ENCODE peak calls at places on chromosome 1, in six cellular contexts. One of them, this sample, is unnamed.

GRCh38 chr1:7608628-7609295 is 162.3 kb upstream of the VAMP3 start:
- DNase-seq in breast epithelium: no peak
- DNase-seq in transverse colon: no peak
- DNase-seq in choroid plexus epithelial cell: peak; percentile 49
- DNase-seq in brain microvascular endothelial cell: no peak
- DNase-seq in tibial artery: peak; percentile 34
- DNase-seq in this sample: no peak

GRCh38 chr1:217135569-217135915 is 412.3 kb upstream of the ESRRG start:
- DNase-seq in choroid plexus epithelial cell: peak; percentile 12
- DNase-seq in brain microvascular endothelial cell: no peak
- DNase-seq in breast epithelium: no peak
- DNase-seq in tibial artery: no peak
- DNase-seq in transverse colon: no peak
- DNase-seq in this sample: peak; percentile 63

GRCh38 chr1:102899935-102900334 is 208.4 kb downstream of the COL11A1 start:
- DNase-seq in transverse colon: no peak
- DNase-seq in brain microvascular endothelial cell: no peak
- DNase-seq in choroid plexus epithelial cell: no peak
- DNase-seq in tibial artery: no peak
- DNase-seq in breast epithelium: no peak
- DNase-seq in this sample: no peak

GRCh38 chr1:108691128-108691885 is 803 bp upstream of the PRPF38B start:
- DNase-seq in tibial artery: no peak
- DNase-seq in breast epithelium: no peak
- DNase-seq in brain microvascular endothelial cell: no peak
- DNase-seq in choroid plexus epithelial cell: no peak
- DNase-seq in transverse colon: no peak
- DNase-seq in this sample: no peak

GRCh38 chr1:245142171-245142798 is 12.5 kb upstream of the KIF26B start:
- DNase-seq in choroid plexus epithelial cell: no peak
- DNase-seq in transverse colon: no peak
- DNase-seq in tibial artery: peak; percentile 34
- DNase-seq in brain microvascular endothelial cell: no peak
- DNase-seq in breast epithelium: no peak
- DNase-seq in this sample: no peak

GRCh38 chr1:218397752-218398339 is 52.7 kb downstream of the TGFB2 start:
- DNase-seq in tibial artery: no peak
- DNase-seq in transverse colon: no peak
- DNase-seq in breast epithelium: no peak
- DNase-seq in brain microvascular endothelial cell: peak; percentile 60
- DNase-seq in choroid plexus epithelial cell: peak; percentile 73
- DNase-seq in this sample: no peak

GRCh38 chr1:153366261-153366660 is 8.6 kb downstream of the S100A9 start:
- DNase-seq in tibial artery: peak; percentile 19
- DNase-seq in choroid plexus epithelial cell: no peak
- DNase-seq in brain microvascular endothelial cell: no peak
- DNase-seq in transverse colon: no peak
- DNase-seq in breast epithelium: no peak
- DNase-seq in this sample: no peak

GRCh38 chr1:198662821-198663220 is 24.0 kb downstream of the PTPRC start:
- DNase-seq in breast epithelium: no peak
- DNase-seq in brain microvascular endothelial cell: no peak
- DNase-seq in transverse colon: no peak
- DNase-seq in tibial artery: no peak
- DNase-seq in choroid plexus epithelial cell: no peak
- DNase-seq in this sample: no peak

GRCh38 chr1:68955424-68955823 is 458.5 kb upstream of the DEPDC1 start:
- DNase-seq in tibial artery: no peak
- DNase-seq in breast epithelium: no peak
- DNase-seq in choroid plexus epithelial cell: no peak
- DNase-seq in transverse colon: no peak
- DNase-seq in brain microvascular endothelial cell: no peak
- DNase-seq in this sample: no peak

GRCh38 chr1:76330993-76331603 is 256.6 kb downstream of the ST6GALNAC3 start:
- DNase-seq in choroid plexus epithelial cell: peak; percentile 90
- DNase-seq in tibial artery: no peak
- DNase-seq in brain microvascular endothelial cell: peak; percentile 74
- DNase-seq in transverse colon: peak; percentile 26
- DNase-seq in breast epithelium: no peak
- DNase-seq in this sample: peak; percentile 42

DNA sequence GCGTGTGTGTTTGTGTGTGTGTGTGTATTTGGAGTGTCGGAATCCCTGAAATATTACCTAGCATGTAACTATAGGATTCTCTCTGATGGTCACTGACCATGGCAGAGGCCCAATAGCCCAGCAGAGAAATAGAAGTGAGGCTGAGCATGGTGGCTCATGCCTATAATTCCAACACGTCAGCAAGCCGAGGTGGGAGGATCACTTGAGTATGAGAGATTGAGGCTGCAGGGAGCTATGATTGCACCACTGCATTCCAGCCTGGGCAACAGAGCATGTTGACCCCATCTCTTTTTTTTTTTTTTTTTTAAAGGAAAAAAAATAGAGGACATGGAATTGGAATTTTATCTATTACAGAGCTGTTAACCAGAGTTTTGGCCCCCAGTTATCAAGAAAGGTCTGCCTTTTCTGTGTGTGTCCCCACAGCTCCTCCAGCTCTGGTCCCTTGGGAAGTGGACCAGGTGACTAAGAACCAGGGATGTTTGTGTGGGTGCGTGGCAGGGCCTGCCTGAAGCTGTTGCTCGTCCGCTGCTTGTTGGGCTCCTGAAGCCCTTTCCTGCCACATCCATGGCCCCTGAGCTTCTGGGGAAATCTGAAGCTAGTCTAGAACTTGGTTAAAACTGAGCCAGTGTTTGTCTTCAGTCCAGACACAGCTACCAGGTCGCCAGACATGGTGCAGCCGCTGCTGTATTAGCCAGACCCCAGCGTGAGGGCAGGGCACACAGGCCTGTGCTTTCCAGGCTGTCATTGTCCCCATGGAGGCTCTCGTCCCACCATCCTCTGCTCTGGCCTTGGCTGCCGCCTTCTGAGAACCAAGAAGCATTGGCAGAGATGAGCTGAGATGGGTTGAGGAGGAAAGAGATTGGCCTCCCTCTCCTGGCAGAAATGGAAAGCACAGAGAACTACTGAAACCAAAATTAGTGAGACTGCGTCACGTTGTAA is 25.5 kb downstream of the CAPN9 start:
- DNase-seq in breast epithelium: no peak
- DNase-seq in brain microvascular endothelial cell: peak; percentile 59
- DNase-seq in transverse colon: no peak
- DNase-seq in choroid plexus epithelial cell: peak; percentile 86
- DNase-seq in tibial artery: no peak
- DNase-seq in this sample: no peak
- TF ChIP-seq CTCF in breast epithelium: peak; percentile 68
- TF ChIP-seq CTCF in brain microvascular endothelial cell: peak; percentile 80
- TF ChIP-seq CTCF in transverse colon: peak; percentile 61
- TF ChIP-seq CTCF in choroid plexus epithelial cell: peak; percentile 88
- TF ChIP-seq CTCF in tibial artery: peak; percentile 56
- TF ChIP-seq CTCF in this sample: no peak

GRCh38 chr1:169106095-169106920 is at the start of gene ATP1B1:
- DNase-seq in transverse colon: peak; percentile 94
- DNase-seq in breast epithelium: peak; percentile 88
- DNase-seq in choroid plexus epithelial cell: peak; percentile 80
- DNase-seq in brain microvascular endothelial cell: peak; percentile 65
- DNase-seq in tibial artery: peak; percentile 88
- DNase-seq in this sample: peak; percentile 97
- TF ChIP-seq CTCF in transverse colon: peak; percentile 71
- TF ChIP-seq CTCF in breast epithelium: peak; percentile 44
- TF ChIP-seq CTCF in choroid plexus epithelial cell: peak; percentile 34
- TF ChIP-seq CTCF in brain microvascular endothelial cell: peak; percentile 29
- TF ChIP-seq CTCF in tibial artery: peak; percentile 50
- TF ChIP-seq CTCF in this sample: peak; percentile 96

DNA sequence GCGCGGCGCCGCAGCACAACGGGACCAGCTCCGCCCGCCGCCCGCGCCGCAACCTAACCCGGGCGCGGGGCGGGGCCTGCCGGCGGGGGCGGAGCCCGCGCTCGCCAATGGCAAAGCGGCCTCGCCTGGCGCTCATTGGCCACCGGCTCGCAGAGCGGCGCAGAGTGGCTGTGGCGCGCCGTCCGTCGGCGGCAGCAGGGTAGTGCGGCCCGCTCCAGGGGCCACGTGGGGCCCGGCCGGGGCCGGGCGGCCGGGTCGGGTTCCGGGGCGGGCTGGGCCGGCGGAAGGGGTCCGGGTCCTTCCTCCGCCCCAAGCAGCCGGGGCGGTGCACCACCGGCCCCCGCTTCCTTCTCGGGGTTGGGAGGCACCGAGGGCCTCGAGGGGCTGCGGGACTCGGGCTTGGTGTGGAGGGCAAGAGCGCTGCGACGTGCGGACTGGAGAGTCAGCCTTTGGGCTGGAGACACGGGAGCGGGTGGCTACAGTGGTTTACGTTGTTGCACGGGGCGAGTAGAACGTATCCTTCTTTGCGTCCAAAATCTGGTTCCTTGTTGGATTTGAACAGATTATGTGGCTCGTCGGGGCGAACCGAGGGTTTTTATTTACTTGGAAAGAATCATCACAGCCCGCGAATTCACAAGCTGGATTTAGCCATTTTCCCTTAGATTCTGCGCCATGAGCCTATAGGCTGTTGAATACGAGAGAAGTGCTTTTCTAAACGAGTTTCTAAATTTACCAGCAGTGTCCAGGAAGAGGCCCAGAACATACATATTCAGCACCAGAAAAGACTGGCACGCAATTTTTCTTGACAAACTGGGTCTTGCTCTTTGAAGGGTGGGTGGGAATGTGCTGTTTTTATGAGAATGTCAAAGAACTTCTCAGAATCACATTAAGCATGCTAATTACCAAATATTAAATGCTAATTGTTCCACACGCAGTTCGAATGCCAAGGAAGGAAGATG is at the start of gene SRM:
- DNase-seq in choroid plexus epithelial cell: peak; percentile 90
- DNase-seq in breast epithelium: peak; percentile 89
- DNase-seq in brain microvascular endothelial cell: peak; percentile 78
- DNase-seq in transverse colon: peak; percentile 93
- DNase-seq in tibial artery: peak; percentile 94
- DNase-seq in this sample: peak; percentile 94
- TF ChIP-seq CTCF in choroid plexus epithelial cell: peak; percentile 35
- TF ChIP-seq CTCF in breast epithelium: peak; percentile 69
- TF ChIP-seq CTCF in brain microvascular endothelial cell: peak; percentile 33
- TF ChIP-seq CTCF in transverse colon: peak; percentile 59
- TF ChIP-seq CTCF in tibial artery: peak; percentile 47
- TF ChIP-seq CTCF in this sample: peak; percentile 26

GRCh38 chr1:181091322-181092040 is 3.0 kb downstream of the IER5 start:
- DNase-seq in tibial artery: no peak
- DNase-seq in brain microvascular endothelial cell: no peak
- DNase-seq in breast epithelium: no peak
- DNase-seq in choroid plexus epithelial cell: no peak
- DNase-seq in transverse colon: no peak
- DNase-seq in this sample: no peak

GRCh38 chr1:181088079-181089016 is at the start of gene IER5:
- DNase-seq in tibial artery: peak; percentile 98
- DNase-seq in choroid plexus epithelial cell: peak; percentile 97
- DNase-seq in breast epithelium: peak; percentile 96
- DNase-seq in brain microvascular endothelial cell: peak; percentile 91
- DNase-seq in transverse colon: peak; percentile 99
- DNase-seq in this sample: peak; percentile 93

GRCh38 chr1:181090653-181091126 is 2.2 kb downstream of the IER5 start:
- DNase-seq in transverse colon: peak; percentile 62
- DNase-seq in breast epithelium: no peak
- DNase-seq in tibial artery: no peak
- DNase-seq in choroid plexus epithelial cell: no peak
- DNase-seq in brain microvascular endothelial cell: no peak
- DNase-seq in this sample: no peak

GRCh38 chr1:181089017-181089776 is 697 bp downstream of the IER5 start:
- DNase-seq in brain microvascular endothelial cell: no peak
- DNase-seq in choroid plexus epithelial cell: no peak
- DNase-seq in transverse colon: peak; percentile 39
- DNase-seq in tibial artery: peak; percentile 71
- DNase-seq in breast epithelium: no peak
- DNase-seq in this sample: peak; percentile 60

DNA sequence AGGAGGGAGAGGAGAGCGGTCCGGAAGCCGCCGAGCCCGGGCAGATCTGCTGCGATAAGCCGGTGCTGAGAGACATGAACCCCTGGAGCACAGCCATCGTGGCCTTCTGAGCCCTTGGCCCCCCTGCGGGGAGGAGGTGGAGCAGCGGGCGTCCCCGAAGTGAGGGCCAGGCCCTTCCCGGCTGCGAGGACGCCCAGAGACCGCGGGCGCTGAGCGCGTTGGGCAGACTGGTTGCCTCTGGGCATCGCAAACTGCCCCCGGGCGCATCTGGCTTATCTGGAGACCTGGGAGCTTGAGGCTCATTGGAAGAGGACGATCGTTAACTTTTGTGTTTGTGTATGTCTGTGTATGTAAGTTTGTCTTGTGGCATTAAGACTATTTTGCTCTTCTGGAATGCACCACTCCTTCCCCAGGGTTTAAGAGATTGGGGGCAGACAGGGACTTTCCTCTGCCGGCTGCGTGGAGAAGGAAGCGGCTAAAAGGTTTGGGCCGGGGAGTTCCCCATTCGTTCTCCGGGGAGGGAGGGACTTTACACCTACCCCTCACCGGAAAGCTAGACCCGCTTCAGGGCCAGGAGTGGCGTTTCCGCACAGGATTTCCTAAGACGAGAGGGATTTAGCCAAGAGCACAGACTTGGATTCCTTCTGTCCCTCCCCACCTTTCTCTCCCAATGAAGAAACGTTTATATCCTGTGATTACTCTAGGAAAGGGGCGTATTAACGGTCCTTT is 1.4 kb downstream of the IER5 start:
- DNase-seq in choroid plexus epithelial cell: peak; percentile 66
- DNase-seq in tibial artery: peak; percentile 86
- DNase-seq in brain microvascular endothelial cell: no peak
- DNase-seq in breast epithelium: peak; percentile 70
- DNase-seq in transverse colon: peak; percentile 77
- DNase-seq in this sample: peak; percentile 65
- TF ChIP-seq CTCF in choroid plexus epithelial cell: no peak
- TF ChIP-seq CTCF in tibial artery: peak; percentile 10
- TF ChIP-seq CTCF in brain microvascular endothelial cell: no peak
- TF ChIP-seq CTCF in breast epithelium: peak; percentile 32
- TF ChIP-seq CTCF in transverse colon: no peak
- TF ChIP-seq CTCF in this sample: no peak

This sample was measured in glutamatergic neuron.